ENCODE peak calls at places on chromosomes 3 and 15, in nine cellular contexts. U is CD8-positive, alpha-beta T cell; W is right lobe of liver; T is heart right ventricle; E is IMR-90; F is HL-60; R is cardiac muscle cell; C is iPS DF 6.9; V is MM.1S. B is an unnamed sample.

GRCh38 chr3:56314842-56315241 is 153.4 kb downstream of the ERC2 start:
- DNase-seq in U (no peak), C (no peak), F (no peak), E (no peak), W (no peak), V (no peak), T (peak; percentile 11), R (peak; percentile 26), B (no peak)

GRCh38 chr3:13385373-13385965 is 34.7 kb downstream of the NUP210 start:
- DNase-seq in E (peak; percentile 37), F (no peak), R (no peak), T (no peak), W (no peak), U (no peak), C (no peak), V (no peak), B (no peak)

GRCh38 chr3:14481646-14482036 is 58.5 kb downstream of the GRIP2 start:
- DNase-seq in E (no peak), W (no peak), V (no peak), C (no peak), U (no peak), T (no peak), F (no peak), R (no peak), B (no peak)

GRCh38 chr3:58200121-58200709 is 10.6 kb downstream of the DNASE1L3 start:
- DNase-seq in F (no peak), W (no peak), C (no peak), V (no peak), T (no peak), R (no peak), U (no peak), E (no peak), B (no peak)

GRCh38 chr3:103393395-103394186 is 958.8 kb downstream of the ZPLD1 start:
- DNase-seq in R (no peak), F (no peak), C (no peak), W (no peak), T (no peak), U (no peak), V (no peak), E (peak; percentile 71), B (no peak)

GRCh38 chr3:147419062-147419701 is 10.0 kb downstream of the ZIC1 start:
- DNase-seq in U (no peak), C (no peak), E (peak; percentile 15), F (no peak), T (no peak), R (peak; percentile 85), V (peak; percentile 83), W (no peak), B (no peak)

GRCh38 chr15:33126559-33127290 is 67.8 kb downstream of the FMN1 start:
- DNase-seq in R (peak; percentile 69), U (peak; percentile 56), W (peak; percentile 49), E (peak; percentile 98), V (no peak), F (peak; percentile 57), T (peak; percentile 67), C (no peak), B (peak; percentile 75)

GRCh38 chr15:52636459-52636858 is 42.7 kb downstream of the ATOSA start:
- DNase-seq in W (no peak), V (no peak), E (peak; percentile 68), C (no peak), R (no peak), F (no peak), T (no peak), U (no peak), B (no peak)

GRCh38 chr15:62545392-62546227 is 380.5 kb upstream of the C2CD4B start:
- DNase-seq in C (no peak), R (no peak), T (peak; percentile 67), E (peak; percentile 42), F (no peak), W (peak; percentile 55), V (no peak), U (no peak), B (peak; percentile 62)

GRCh38 chr3:139611540-139611939 is 66.2 kb downstream of the NMNAT3 start:
- DNase-seq in U (no peak), E (no peak), C (no peak), T (no peak), V (no peak), R (peak; percentile 4), F (no peak), W (no peak), B (no peak)

GRCh38 chr15:52392008-52392687 is 96.5 kb upstream of the MYO5C start:
- DNase-seq in F (no peak), R (no peak), W (no peak), E (peak; percentile 45), V (no peak), U (no peak), T (no peak), C (peak; percentile 13), B (no peak)

GRCh38 chr3:67656614-67657013 is 2.2 kb upstream of the SUCLG2 start:
- DNase-seq in F (no peak), U (no peak), C (no peak), E (no peak), T (no peak), R (no peak), V (no peak), W (no peak), B (no peak)

GRCh38 chr3:134326760-134327593 is 47.3 kb downstream of the AMOTL2 start:
- DNase-seq in C (peak; percentile 73), T (no peak), F (no peak), U (no peak), R (peak; percentile 67), E (peak; percentile 97), W (no peak), V (no peak), B (peak; percentile 76)

GRCh38 chr3:134620476-134621115 is 30.2 kb downstream of the KY start:
- DNase-seq in V (no peak), F (no peak), C (no peak), E (no peak), T (no peak), U (no peak), W (no peak), R (no peak), B (no peak)

GRCh38 chr3:36792342-36792741 is 28.0 kb upstream of the DCLK3 start:
- DNase-seq in E (peak; percentile 24), C (peak; percentile 48), V (peak; percentile 26), T (no peak), W (no peak), F (peak; percentile 35), U (no peak), R (peak; percentile 66), B (no peak)

GRCh38 chr3:30813734-30814133 is 80.7 kb downstream of the GADL1 start:
- DNase-seq in U (no peak), R (no peak), T (no peak), V (no peak), W (no peak), F (no peak), C (no peak), E (no peak), B (no peak)

GRCh38 chr3:51669241-51670052 is 1.6 kb upstream of the TEX264 start:
- DNase-seq in U (peak; percentile 76), T (peak; percentile 79), F (peak; percentile 90), R (peak; percentile 88), C (peak; percentile 89), W (peak; percentile 88), E (peak; percentile 80), V (peak; percentile 79), B (peak; percentile 86)
- H3K27ac ChIP-seq in U (no peak overlapping the region), T (no peak overlapping the region), F (peak overlapping the region; percentile 94), R (no peak overlapping the region), C (no peak overlapping the region), W (no peak overlapping the region), E (no peak overlapping the region), V (no peak overlapping the region), B (no peak overlapping the region)

GRCh38 chr3:156677536-156677935 is 3.1 kb downstream of the TIPARP start:
- DNase-seq in R (no peak), C (no peak), T (no peak), E (no peak), V (no peak), W (no peak), U (no peak), F (no peak), B (no peak)

GRCh38 chr3:156678216-156678615 is 3.8 kb downstream of the TIPARP start:
- DNase-seq in V (no peak), W (no peak), T (no peak), R (no peak), C (no peak), U (no peak), F (no peak), E (no peak), B (no peak)

GRCh38 chr3:156675744-156676466 is 1.5 kb downstream of the TIPARP start:
- DNase-seq in V (no peak), T (peak; percentile 29), U (peak; percentile 30), E (peak; percentile 86), R (peak; percentile 44), F (peak; percentile 24), C (no peak), W (peak; percentile 44), B (peak; percentile 60)

GRCh38 chr3:156676467-156677119 is 2.2 kb downstream of the TIPARP start:
- DNase-seq in U (no peak), R (no peak), W (no peak), C (no peak), T (no peak), F (peak; percentile 21), E (peak; percentile 50), V (peak; percentile 39), B (no peak)

DNA sequence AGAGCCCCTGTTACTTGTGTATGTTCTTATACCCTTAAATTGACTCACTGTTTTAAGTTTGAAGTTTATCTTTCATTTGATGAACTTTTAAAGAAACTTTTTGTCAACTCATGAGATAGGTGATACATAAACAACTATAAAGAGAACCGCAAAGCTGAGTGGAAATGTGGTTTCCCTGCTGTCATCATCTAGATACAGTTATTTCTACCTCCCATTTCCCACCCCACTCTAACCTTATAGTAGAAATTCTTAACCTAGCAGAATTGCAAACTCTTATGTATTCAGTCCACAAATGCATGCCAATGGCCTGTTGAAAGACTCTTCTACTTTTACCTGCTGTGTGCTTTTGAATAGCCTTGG is 2.7 kb downstream of the TIPARP start:
- DNase-seq in T (no peak), U (peak; percentile 55), C (no peak), W (no peak), V (no peak), R (no peak), E (no peak), F (no peak), B (no peak)
- H3K27ac ChIP-seq in T (no peak overlapping the region), U (no peak overlapping the region), C (no peak overlapping the region), W (no peak overlapping the region), V (no peak overlapping the region), R (no peak overlapping the region), E (no peak overlapping the region), F (peak overlapping the region; percentile 85), B (no peak overlapping the region)

GRCh38 chr3:3907023-3907422 is 107.8 kb downstream of the LRRN1 start:
- DNase-seq in T (no peak), E (no peak), C (no peak), F (no peak), V (no peak), R (no peak), W (no peak), U (no peak), B (no peak)
- H3K27ac ChIP-seq in T (no peak overlapping the region), E (no peak overlapping the region), C (no peak overlapping the region), F (no peak overlapping the region), V (no peak overlapping the region), R (no peak overlapping the region), W (no peak overlapping the region), U (no peak overlapping the region), B (no peak overlapping the region)

DNA sequence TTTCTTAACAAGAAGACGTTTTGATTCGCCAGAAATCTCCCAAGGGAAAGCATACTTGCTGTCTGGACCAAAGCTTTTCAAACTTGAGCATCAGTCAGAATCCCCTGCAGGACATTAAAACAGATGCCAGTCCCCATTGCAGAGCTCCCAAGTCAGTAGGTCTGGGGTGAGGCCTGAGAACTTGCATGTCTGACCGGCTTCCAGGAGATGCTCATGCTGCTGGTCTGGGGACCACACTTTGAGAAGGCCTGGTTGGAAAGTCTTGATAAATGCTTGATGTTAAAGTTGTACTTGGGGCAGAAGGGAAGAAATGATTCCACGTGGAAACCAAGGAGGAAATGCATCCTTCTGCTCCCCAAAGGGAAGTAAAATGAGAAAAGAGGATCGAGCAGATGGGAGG is 24.3 kb upstream of the CAV3 start:
- DNase-seq in E (no peak), V (no peak), R (no peak), C (no peak), F (no peak), T (no peak), W (no peak), U (no peak), B (no peak)
- H3K27ac ChIP-seq in E (no peak overlapping the region), V (no peak overlapping the region), R (no peak overlapping the region), C (no peak overlapping the region), F (no peak overlapping the region), T (no peak overlapping the region), W (no peak overlapping the region), U (no peak overlapping the region), B (no peak overlapping the region)